ENCODE peak calls at places on chromosomes 4 and X, in ten cellular contexts. Y is dorsolateral prefrontal cortex; W is right atrium auricular region; S is OCI-LY7; I is A549; P is AG04450; L is neuronal stem cell; O is CD4-positive, CD25-positive, alpha-beta regulatory T cell; U is GM23248; Z is brain microvascular endothelial cell. A is an unnamed sample.

GRCh38 chrX:75781618-75782017 is 3.4 kb downstream of the MAGEE2 start:
- DNase-seq in W (no peak), Y (peak; percentile 66), O (no peak), Z (no peak), P (no peak), I (no peak), U (peak; percentile 10), L (peak; percentile 0), S (no peak), A (no peak)

GRCh38 chr4:109302366-109303140 is at the start of gene COL25A1:
- DNase-seq in P (no peak), L (peak; percentile 89), Z (peak; percentile 24), U (peak; percentile 53), I (no peak), W (no peak), Y (peak; percentile 46), O (peak; percentile 3), S (no peak), A (no peak)

GRCh38 chrX:49186125-49187027 is at the start of gene PRICKLE3:
- DNase-seq in P (no peak), W (peak; percentile 83), O (peak; percentile 66), L (no peak), I (peak; percentile 60), S (peak; percentile 87), U (peak; percentile 77), Y (peak; percentile 72), Z (peak; percentile 22), A (no peak)

GRCh38 chr4:61201562-61202099 is 1.5 kb downstream of the ADGRL3 start:
- DNase-seq in S (no peak), L (no peak), Y (peak; percentile 52), W (no peak), Z (no peak), P (no peak), I (no peak), O (no peak), U (no peak), A (no peak)

GRCh38 chr4:109803924-109804571 is 2.2 kb upstream of the CFI start:
- DNase-seq in O (no peak), Z (peak; percentile 36), S (peak; percentile 64), P (no peak), Y (no peak), W (no peak), L (peak; percentile 45), U (peak; percentile 65), I (peak; percentile 22), A (no peak)

GRCh38 chrX:135408794-135409193 is 12.9 kb upstream of the SMIM10L2A start:
- DNase-seq in P (no peak), O (no peak), L (no peak), W (no peak), Z (no peak), S (no peak), U (no peak), Y (no peak), I (no peak), A (no peak)

GRCh38 chrX:11423362-11423818 is 130.2 kb downstream of the AMELX start:
- DNase-seq in L (no peak), P (peak; percentile 62), U (peak; percentile 64), Y (no peak), S (peak; percentile 21), I (no peak), W (no peak), O (no peak), Z (peak; percentile 72), A (no peak)

GRCh38 chr4:167021545-167022155 is 212.6 kb downstream of the SPOCK3 start:
- DNase-seq in I (no peak), P (peak; percentile 7), Y (peak; percentile 73), Z (peak; percentile 74), U (peak; percentile 60), L (peak; percentile 75), S (peak; percentile 55), O (peak; percentile 1), W (peak; percentile 78), A (no peak)

GRCh38 chr4:48664938-48665337 is 115.1 kb downstream of the FRYL start:
- DNase-seq in Y (no peak), Z (no peak), P (no peak), L (no peak), S (no peak), I (no peak), O (no peak), U (no peak), W (no peak), A (no peak)

GRCh38 chrX:122238801-122239200 is 945.3 kb upstream of the GRIA3 start:
- DNase-seq in U (peak; percentile 42), Z (peak; percentile 0), P (no peak), O (no peak), I (no peak), L (no peak), S (no peak), Y (no peak), W (no peak), A (no peak)

GRCh38 chrX:19514791-19515614 is at the start of gene MAP3K15:
- DNase-seq in I (peak; percentile 66), S (no peak), U (peak; percentile 35), L (no peak), Y (no peak), P (no peak), O (peak; percentile 0), Z (no peak), W (no peak), A (no peak)

GRCh38 chr4:119858176-119858575 is 208.5 kb downstream of the MAD2L1 start:
- DNase-seq in I (no peak), O (no peak), Y (no peak), Z (no peak), W (no peak), L (no peak), S (no peak), P (no peak), U (peak; percentile 6), A (no peak)

GRCh38 chr4:173522160-173522873 is 7.7 kb downstream of the HAND2 start:
- DNase-seq in Y (no peak), Z (peak; percentile 58), O (no peak), U (peak; percentile 99), I (no peak), P (peak; percentile 59), S (no peak), L (no peak), W (peak; percentile 94), A (no peak)

GRCh38 chr4:10582059-10582686 is 102.4 kb downstream of the CLNK start:
- DNase-seq in U (peak; percentile 74), O (no peak), W (peak; percentile 61), L (peak; percentile 42), P (peak; percentile 23), S (peak; percentile 22), Y (peak; percentile 48), Z (peak; percentile 65), I (peak; percentile 8), A (no peak)

DNA sequence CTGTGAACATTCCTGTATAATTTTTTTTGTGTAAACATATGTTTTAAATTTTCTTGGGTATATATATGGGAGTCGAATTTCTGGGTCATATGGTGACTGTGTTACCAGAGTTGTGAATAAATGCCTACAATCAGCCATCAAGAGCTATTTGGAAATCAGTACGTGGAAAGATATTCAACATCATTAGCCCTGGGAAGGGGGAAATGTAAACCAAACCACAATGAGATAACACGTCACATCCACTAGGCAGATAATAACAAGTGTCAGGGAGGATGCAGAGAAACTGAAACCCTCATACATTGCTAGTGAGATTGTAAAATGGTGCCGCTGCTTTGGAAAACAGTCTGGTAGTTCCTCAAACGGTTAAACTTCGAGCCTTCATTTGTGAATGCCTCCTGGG is 43.9 kb downstream of the LUZP4 start:
- DNase-seq in I (no peak), P (no peak), U (no peak), Z (peak; percentile 16), Y (no peak), W (no peak), L (no peak), S (no peak), O (no peak), A (no peak)
- H3K27ac ChIP-seq in I (no peak overlapping the region), P (no peak overlapping the region), U (no peak overlapping the region), Z (no peak overlapping the region), Y (no peak overlapping the region), W (no peak overlapping the region), L (no peak overlapping the region), S (no peak overlapping the region), O (no peak overlapping the region), A (peak overlapping the region; percentile 73)

GRCh38 chr4:184792334-184792733 is 33.4 kb downstream of the ACSL1 start:
- DNase-seq in Z (no peak), O (no peak), L (no peak), Y (no peak), U (no peak), P (no peak), S (no peak), W (no peak), I (no peak), A (no peak)
- H3K27ac ChIP-seq in Z (peak overlapping the region; percentile 65), O (no peak overlapping the region), L (no peak overlapping the region), Y (no peak overlapping the region), U (peak overlapping the region; percentile 38), P (peak overlapping the region; percentile 62), S (no peak overlapping the region), W (peak overlapping the region; percentile 70), I (peak overlapping the region; percentile 75), A (no peak overlapping the region)

DNA sequence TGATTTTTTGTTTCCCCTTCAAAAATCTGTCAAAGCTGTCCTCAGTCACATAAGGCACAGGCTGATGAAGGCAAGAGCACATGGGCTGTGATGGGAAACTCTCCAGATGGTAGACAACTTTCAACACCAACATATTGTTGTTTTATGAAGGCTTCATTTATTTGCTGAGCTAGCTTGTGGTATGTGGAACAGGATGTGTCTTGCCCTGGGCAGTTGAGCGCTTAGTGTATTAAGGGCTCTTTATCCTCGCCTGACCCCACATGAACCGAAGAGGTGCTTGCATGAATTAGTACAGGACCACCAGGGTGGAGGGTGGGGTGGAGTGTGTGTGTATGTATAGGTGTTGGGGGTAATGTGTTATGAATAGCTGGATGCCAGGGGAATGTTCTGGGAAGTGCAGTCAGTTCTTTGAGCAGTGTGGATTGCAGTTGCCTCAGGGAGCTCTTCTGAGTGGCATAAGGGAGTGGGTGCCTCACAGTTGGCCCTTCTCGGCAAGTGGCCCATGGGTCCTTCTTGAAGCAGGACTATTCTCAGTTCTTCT is 103.1 kb downstream of the PHEX start:
- DNase-seq in L (no peak), Z (peak; percentile 20), I (no peak), W (no peak), S (no peak), U (peak; percentile 46), Y (no peak), O (no peak), P (peak; percentile 41), A (no peak)
- H3K27ac ChIP-seq in L (no peak overlapping the region), Z (peak overlapping the region; percentile 82), I (peak overlapping the region; percentile 68), W (peak overlapping the region; percentile 40), S (no peak overlapping the region), U (peak overlapping the region; percentile 88), Y (no peak overlapping the region), O (no peak overlapping the region), P (peak overlapping the region; percentile 71), A (peak overlapping the region; percentile 68)

GRCh38 chr4:176782794-176783193 is 9.9 kb downstream of the VEGFC start:
- DNase-seq in P (no peak), W (no peak), O (no peak), U (peak; percentile 52), L (no peak), I (no peak), Z (no peak), Y (no peak), S (no peak), A (no peak)
- H3K27ac ChIP-seq in P (peak overlapping the region; percentile 55), W (no peak overlapping the region), O (no peak overlapping the region), U (peak overlapping the region; percentile 88), L (no peak overlapping the region), I (peak overlapping the region; percentile 5), Z (peak overlapping the region; percentile 37), Y (no peak overlapping the region), S (no peak overlapping the region), A (no peak overlapping the region)

A was measured in thoracic aorta.